ENCODE peak calls at places on chromosomes 1 and 21, in eight cellular contexts. T is CD8-positive, alpha-beta memory T cell; H is COR-L47; M is fibroblast of the aortic adventitia; N is Caki2; W is anterior cingulate cortex; G is NCI-H1105; J is HEK293T. B is an unnamed sample.

GRCh38 chr1:204503913-204504519 is 9.4 kb upstream of the PIK3C2B start:
- DNase-seq in T (no peak), H (no peak), M (no peak), N (peak), W (no peak), G (no peak), J (no peak), B (no peak)

GRCh38 chr1:65866439-65866838 is 73.7 kb downstream of the PDE4B start:
- DNase-seq in T (no peak), H (no peak), M (no peak), N (no peak), W (no peak), G (no peak), J (no peak), B (no peak)

GRCh38 chr1:108199231-108199657 is 899 bp downstream of the SLC25A24 start:
- DNase-seq in T (no peak), H (no peak), M (peak), N (peak), W (no peak), G (peak), J (no peak), B (no peak)

GRCh38 chr1:32992489-32993214 is 28.0 kb upstream of the RNF19B start:
- DNase-seq in T (no peak), H (no peak), M (peak), N (peak), W (peak), G (no peak), J (peak), B (no peak)

GRCh38 chr1:44777547-44777946 is 2.2 kb downstream of the RPS8 start:
- DNase-seq in T (no peak), H (no peak), M (no peak), N (no peak), W (no peak), G (no peak), J (no peak), B (no peak)

GRCh38 chr1:24555591-24556413 is at the start of gene NCMAP:
- DNase-seq in T (peak), H (no peak), M (no peak), N (no peak), W (no peak), G (peak), J (no peak), B (peak)

GRCh38 chr1:206709772-206710456 is 25.2 kb downstream of the MAPKAPK2 start:
- DNase-seq in T (no peak), H (no peak), M (peak), N (no peak), W (no peak), G (no peak), J (no peak), B (no peak)

GRCh38 chr21:34074283-34075098 is 1.1 kb downstream of the MRPS6 start:
- DNase-seq in T (no peak), H (peak), M (peak), N (no peak), W (no peak), G (no peak), J (no peak), B (no peak)

GRCh38 chr1:167479331-167479979 is 38.9 kb downstream of the CD247 start:
- DNase-seq in T (no peak), H (no peak), M (no peak), N (no peak), W (no peak), G (no peak), J (no peak), B (peak)

GRCh38 chr1:37839676-37840075 is 19.7 kb downstream of the MTF1 start:
- DNase-seq in T (no peak), H (no peak), M (no peak), N (no peak), W (no peak), G (no peak), J (no peak), B (no peak)

GRCh38 chr1:117061986-117062415 is 1.9 kb downstream of the TTF2 start:
- DNase-seq in T (no peak), H (no peak), M (peak), N (no peak), W (no peak), G (no peak), J (no peak), B (no peak)

GRCh38 chr1:101239095-101240040 is 2.5 kb downstream of the S1PR1 start:
- DNase-seq in T (peak), H (no peak), M (no peak), N (no peak), W (no peak), G (no peak), J (no peak), B (peak)

GRCh38 chr1:107750364-107750959 is 214.5 kb downstream of the VAV3 start:
- DNase-seq in T (no peak), H (peak), M (peak), N (peak), W (no peak), G (peak), J (peak), B (no peak)

GRCh38 chr1:116386042-116386441 is 13.0 kb downstream of the ATP1A1 start:
- DNase-seq in T (no peak), H (no peak), M (no peak), N (no peak), W (no peak), G (no peak), J (no peak), B (no peak)

GRCh38 chr1:37726191-37726590 is 33.9 kb downstream of the CDCA8 start:
- DNase-seq in T (no peak), H (no peak), M (no peak), N (no peak), W (peak), G (no peak), J (no peak), B (no peak)

GRCh38 chr1:223364685-223365382 is 858 bp upstream of the SUSD4 start:
- DNase-seq in T (peak), H (peak), M (no peak), N (no peak), W (no peak), G (peak), J (no peak), B (peak)

GRCh38 chr1:3771108-3772026 is 1.2 kb upstream of the SMIM1 start:
- DNase-seq in T (peak), H (no peak), M (no peak), N (no peak), W (no peak), G (no peak), J (no peak), B (no peak)

GRCh38 chr1:121408354-121408753 is 223.6 kb downstream of the SRGAP2C start:
- DNase-seq in T (no peak), H (no peak), M (no peak), N (no peak), W (no peak), G (no peak), J (no peak), B (no peak)

GRCh38 chr1:14602131-14602530 is 3.6 kb downstream of the KAZN start:
- DNase-seq in T (no peak), H (no peak), M (peak), N (peak), W (no peak), G (no peak), J (no peak), B (no peak)

GRCh38 chr1:11822091-11822490 is 16.1 kb downstream of the CLCN6 start:
- DNase-seq in T (no peak), H (no peak), M (no peak), N (no peak), W (no peak), G (no peak), J (no peak), B (no peak)